ENCODE peak calls at places on chromosomes 5 and 9, in six cellular contexts. B is RWPE2, M is A549, C is AG04450, G is left ventricle myocardium inferior, H is neural progenitor cell. Q is an unnamed sample.

GRCh38 chr9:69200071-69200470 is 26.0 kb downstream of the TJP2 start:
- DNase-seq in H (no peak), C (no peak), B (peak; percentile 72), M (no peak), G (no peak), Q (no peak)

GRCh38 chr9:127970401-127971313 is 10.1 kb downstream of the EEIG1 start:
- DNase-seq in H (peak; percentile 46), B (no peak), M (no peak), G (no peak), C (no peak), Q (peak; percentile 96)

GRCh38 chr9:75811692-75812091 is 78.8 kb upstream of the PCSK5 start:
- DNase-seq in H (no peak), G (no peak), M (no peak), C (no peak), B (no peak), Q (no peak)

GRCh38 chr5:13987843-13988464 is 43.5 kb upstream of the DNAH5 start:
- DNase-seq in H (peak; percentile 67), C (peak; percentile 55), G (no peak), M (peak; percentile 74), B (no peak), Q (peak; percentile 62)

GRCh38 chr5:139294372-139295165 is 1.0 kb downstream of the MATR3 start:
- DNase-seq in C (peak; percentile 52), B (peak; percentile 82), G (peak; percentile 78), M (peak; percentile 91), H (peak; percentile 90), Q (peak; percentile 86)

GRCh38 chr5:52989025-52989780 is at the start of gene ITGA2:
- DNase-seq in H (peak; percentile 69), B (peak; percentile 86), M (peak; percentile 71), G (peak; percentile 44), C (no peak), Q (peak; percentile 22)

GRCh38 chr5:8857051-8857450 is 688.8 kb downstream of the SEMA5A start:
- DNase-seq in H (no peak), M (no peak), B (no peak), C (no peak), G (no peak), Q (no peak)

GRCh38 chr9:124044448-124044847 is 32.9 kb downstream of the LHX2 start:
- DNase-seq in G (no peak), H (no peak), B (no peak), C (no peak), M (no peak), Q (no peak)

GRCh38 chr9:79131876-79132377 is 439.8 kb upstream of the TLE4 start:
- DNase-seq in B (no peak), C (no peak), G (no peak), H (peak; percentile 10), M (no peak), Q (no peak)

GRCh38 chr5:134466241-134467069 is 54.8 kb upstream of the CDKN2AIPNL start:
- DNase-seq in C (no peak), M (peak; percentile 94), G (peak; percentile 99), B (peak; percentile 100), H (peak; percentile 82), Q (peak; percentile 65)

GRCh38 chr5:134003064-134003956 is 1.5 kb downstream of the VDAC1 start:
- DNase-seq in B (no peak), M (no peak), H (no peak), G (no peak), C (no peak), Q (no peak)

GRCh38 chr5:854217-854616 is 3.4 kb upstream of the ZDHHC11 start:
- DNase-seq in H (no peak), M (no peak), B (peak; percentile 64), G (no peak), C (no peak), Q (no peak)

GRCh38 chr9:81182421-81182820 is 506.9 kb downstream of the TLE1 start:
- DNase-seq in H (no peak), B (no peak), M (peak; percentile 20), G (no peak), C (peak; percentile 16), Q (no peak)

GRCh38 chr5:159043551-159043950 is 56.2 kb downstream of the EBF1 start:
- DNase-seq in B (no peak), G (no peak), M (no peak), C (no peak), H (no peak), Q (no peak)
- H3K4me3 ChIP-seq in B (no peak overlapping the region), G (no peak overlapping the region), M (no peak overlapping the region), C (no peak overlapping the region), H (no peak overlapping the region), Q (no peak overlapping the region)

DNA sequence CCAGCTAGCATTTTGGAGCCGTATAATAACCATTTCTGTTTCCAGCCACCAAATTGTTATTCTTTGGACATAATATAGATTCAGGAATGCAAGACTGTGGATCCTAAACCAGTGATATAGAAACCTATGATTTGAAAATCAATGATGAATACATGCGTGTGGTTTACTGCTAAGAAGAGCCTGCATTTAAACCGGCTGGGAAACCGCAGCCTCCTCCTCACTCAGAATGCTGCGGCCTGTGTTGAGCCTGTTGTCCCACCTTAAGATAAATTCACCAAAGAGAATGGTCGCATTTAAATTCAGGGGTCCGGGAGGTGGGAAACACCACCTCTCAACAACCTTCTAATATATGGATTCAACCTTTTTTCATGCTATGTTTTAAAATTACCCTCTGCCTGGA is 148.0 kb downstream of the MEF2C start:
- DNase-seq in H (no peak), C (no peak), M (no peak), G (no peak), B (no peak), Q (peak; percentile 82)
- TF ChIP-seq CTCF in H (no peak), C (no peak), M (no peak), G (no peak), B (no peak), Q (no peak)

DNA sequence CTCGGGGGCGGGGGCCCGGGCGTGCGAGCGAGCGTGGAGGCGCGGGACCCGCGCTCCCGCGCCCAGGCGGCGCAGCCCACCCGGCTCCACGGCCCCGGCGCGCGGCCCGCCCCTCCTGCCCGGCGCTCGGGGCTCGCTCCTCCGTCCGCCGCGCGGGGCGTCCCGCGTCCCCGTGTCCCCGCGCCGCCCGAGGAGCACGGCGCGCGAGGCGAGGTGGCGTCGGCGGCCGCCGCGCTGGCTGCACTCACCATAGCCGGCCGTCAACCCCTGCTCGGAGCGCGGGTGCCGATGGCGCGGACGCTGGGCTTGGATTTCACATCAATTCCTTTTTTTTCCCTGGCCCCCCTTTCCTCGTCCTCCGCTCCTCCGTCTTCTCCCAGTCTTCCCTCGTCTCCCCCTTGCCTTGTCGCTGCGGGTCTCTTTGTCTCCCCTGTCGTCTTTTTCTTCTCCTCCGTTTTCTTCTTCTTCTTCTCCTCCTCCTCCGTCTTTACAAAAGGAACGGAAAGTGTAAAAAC is 493 bp downstream of the PTCH1 start:
- DNase-seq in H (peak; percentile 58), B (no peak), M (no peak), C (no peak), G (no peak), Q (no peak)
- H3K4me3 ChIP-seq in H (peak overlapping the region; percentile 83), B (peak overlapping the region; percentile 48), M (peak overlapping the region; percentile 64), C (peak overlapping the region; percentile 70), G (peak overlapping the region; percentile 77), Q (peak overlapping the region; percentile 19)

GRCh38 chr5:59746261-59746765 is 147.2 kb downstream of the PDE4D start:
- DNase-seq in M (peak; percentile 94), H (no peak), G (no peak), B (no peak), C (no peak), Q (peak; percentile 14)
- TF ChIP-seq CTCF in M (peak; percentile 44), H (no peak), G (no peak), B (peak; percentile 17), C (no peak), Q (no peak)

GRCh38 chr9:89476546-89476945 is 21.4 kb downstream of the SEMA4D start:
- DNase-seq in H (no peak), G (no peak), B (no peak), M (no peak), C (no peak), Q (no peak)

GRCh38 chr9:89477395-89477794 is 20.5 kb downstream of the SEMA4D start:
- DNase-seq in M (no peak), G (no peak), B (no peak), H (no peak), C (no peak), Q (no peak)

GRCh38 chr9:89478821-89479668 is 18.9 kb downstream of the SEMA4D start:
- DNase-seq in C (no peak), H (no peak), M (no peak), G (no peak), B (no peak), Q (no peak)

GRCh38 chr9:89475891-89476440 is 21.9 kb downstream of the SEMA4D start:
- DNase-seq in G (no peak), H (no peak), M (no peak), B (no peak), C (no peak), Q (no peak)

GRCh38 chr9:89477811-89478583 is 19.9 kb downstream of the SEMA4D start:
- DNase-seq in M (no peak), C (no peak), B (no peak), G (no peak), H (no peak), Q (peak; percentile 47)
- H3K4me3 ChIP-seq in M (no peak overlapping the region), C (no peak overlapping the region), B (no peak overlapping the region), G (no peak overlapping the region), H (no peak overlapping the region), Q (no peak overlapping the region)

GRCh38 chr5:26610581-26610980 is 427.8 kb downstream of the CDH9 start:
- DNase-seq in C (no peak), H (no peak), M (no peak), B (no peak), G (no peak), Q (no peak)
- TF ChIP-seq CTCF in C (no peak), H (no peak), M (no peak), B (no peak), G (no peak), Q (no peak)

DNA sequence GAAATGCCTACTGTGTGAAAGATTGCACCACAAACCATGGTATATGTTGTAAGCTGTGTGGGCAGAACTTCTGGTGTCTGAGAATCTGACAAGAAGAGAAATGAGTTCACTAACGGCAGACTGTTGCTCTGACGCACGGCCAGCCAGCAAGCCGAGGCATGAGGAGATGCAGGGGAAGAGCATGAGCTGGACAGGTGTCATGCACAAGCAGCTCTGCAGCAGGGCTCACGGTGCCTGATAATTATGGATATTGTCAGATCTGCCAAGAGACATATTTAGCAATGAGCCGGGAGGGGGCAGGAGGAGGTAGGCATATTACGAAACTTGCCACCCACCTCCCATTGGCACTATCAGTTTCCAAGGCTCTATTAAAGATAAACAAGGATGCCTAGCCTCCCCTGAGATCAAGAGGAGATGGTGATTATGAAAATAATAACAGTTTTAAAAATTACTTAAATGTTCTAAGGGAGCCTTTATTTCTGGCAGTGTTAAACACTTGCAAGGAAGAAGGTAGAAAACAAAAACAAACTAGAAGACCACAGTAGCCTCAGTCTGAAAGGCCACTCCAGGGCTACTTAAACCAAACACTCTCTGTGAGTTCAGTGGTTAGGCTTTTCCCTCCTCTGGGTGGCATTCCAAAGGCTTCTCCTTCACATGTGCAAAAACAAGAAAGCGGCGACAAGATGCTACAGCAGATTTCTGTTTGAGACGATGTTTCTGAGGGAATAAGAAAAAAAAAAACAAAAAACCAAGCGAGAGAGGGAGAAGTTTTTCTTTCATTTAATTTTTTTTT is 339.6 kb downstream of the BNC2 start:
- DNase-seq in C (no peak), G (no peak), H (no peak), B (peak; percentile 89), M (no peak), Q (peak; percentile 31)
- H3K4me3 ChIP-seq in C (no peak overlapping the region), G (no peak overlapping the region), H (no peak overlapping the region), B (no peak overlapping the region), M (no peak overlapping the region), Q (no peak overlapping the region)

GRCh38 chr9:87540444-87541105 is 42.9 kb downstream of the DAPK1 start:
- DNase-seq in B (no peak), G (no peak), C (no peak), H (no peak), M (no peak), Q (no peak)
- TF ChIP-seq CTCF in B (no peak), G (no peak), C (no peak), H (no peak), M (no peak), Q (no peak)

Q was measured in GM12865.